ENCODE peak calls at places on chromosomes 16 and 17, in nine cellular contexts. One of them, this sample, is unnamed.
A peak's percentile ranks its signal among the peaks of the same experiment; 100 is the strongest.

GRCh38 chr16:61313931-61314330 is 722.3 kb downstream of the CDH8 start:
- DNase-seq in K562: no peak
- DNase-seq in AG08396: no peak
- DNase-seq in activated T-helper 2 cell treated with anti-CD3 and anti-CD28 coated beads, Interferon-gamma antibody, Interleukin-2, Interleukin-4, amounts not matched to agents 10 μg/mL and 5 μg/mL and 100 μg/mL, durations not matched to agents 14 hours and 24 hours and 36 hours: no peak
- DNase-seq in CD8-positive, alpha-beta memory T cell: no peak
- DNase-seq in RCC 7860: no peak
- DNase-seq in activated naive CD8-positive, alpha-beta T cell treated with anti-CD3 and anti-CD28 coated beads for 36 hours: no peak
- DNase-seq in neuronal stem cell: no peak
- DNase-seq in activated CD8-positive, alpha-beta T cell treated with anti-CD3 and anti-CD28 coated beads for 36 hours: no peak
- DNase-seq in this sample: no peak

GRCh38 chr17:65401581-65401980 is 159.9 kb downstream of the AXIN2 start:
- DNase-seq in AG08396: no peak
- DNase-seq in RCC 7860: no peak
- DNase-seq in CD8-positive, alpha-beta memory T cell: no peak
- DNase-seq in K562: no peak
- DNase-seq in activated CD8-positive, alpha-beta T cell treated with anti-CD3 and anti-CD28 coated beads for 36 hours: no peak
- DNase-seq in neuronal stem cell: no peak
- DNase-seq in activated naive CD8-positive, alpha-beta T cell treated with anti-CD3 and anti-CD28 coated beads for 36 hours: no peak
- DNase-seq in activated T-helper 2 cell treated with anti-CD3 and anti-CD28 coated beads, Interferon-gamma antibody, Interleukin-2, Interleukin-4, amounts not matched to agents 10 μg/mL and 5 μg/mL and 100 μg/mL, durations not matched to agents 14 hours and 24 hours and 36 hours: no peak
- DNase-seq in this sample: no peak

GRCh38 chr16:20866161-20866772 is 33.9 kb downstream of the DCUN1D3 start:
- DNase-seq in AG08396: peak; percentile 65
- DNase-seq in activated naive CD8-positive, alpha-beta T cell treated with anti-CD3 and anti-CD28 coated beads for 36 hours: no peak
- DNase-seq in K562: peak; percentile 70
- DNase-seq in activated CD8-positive, alpha-beta T cell treated with anti-CD3 and anti-CD28 coated beads for 36 hours: peak; percentile 18
- DNase-seq in CD8-positive, alpha-beta memory T cell: no peak
- DNase-seq in neuronal stem cell: peak; percentile 6
- DNase-seq in RCC 7860: peak; percentile 88
- DNase-seq in activated T-helper 2 cell treated with anti-CD3 and anti-CD28 coated beads, Interferon-gamma antibody, Interleukin-2, Interleukin-4, amounts not matched to agents 10 μg/mL and 5 μg/mL and 100 μg/mL, durations not matched to agents 14 hours and 24 hours and 36 hours: no peak
- DNase-seq in this sample: peak; percentile 92

GRCh38 chr17:7177954-7178477 is 1.2 kb downstream of the ASGR1 start:
- DNase-seq in CD8-positive, alpha-beta memory T cell: no peak
- DNase-seq in K562: no peak
- DNase-seq in RCC 7860: no peak
- DNase-seq in AG08396: peak; percentile 48
- DNase-seq in activated CD8-positive, alpha-beta T cell treated with anti-CD3 and anti-CD28 coated beads for 36 hours: peak; percentile 13
- DNase-seq in activated naive CD8-positive, alpha-beta T cell treated with anti-CD3 and anti-CD28 coated beads for 36 hours: no peak
- DNase-seq in neuronal stem cell: peak; percentile 18
- DNase-seq in activated T-helper 2 cell treated with anti-CD3 and anti-CD28 coated beads, Interferon-gamma antibody, Interleukin-2, Interleukin-4, amounts not matched to agents 10 μg/mL and 5 μg/mL and 100 μg/mL, durations not matched to agents 14 hours and 24 hours and 36 hours: no peak
- DNase-seq in this sample: peak; percentile 14

GRCh38 chr17:61504697-61505096 is 52.5 kb downstream of the TBX4 start:
- DNase-seq in neuronal stem cell: no peak
- DNase-seq in CD8-positive, alpha-beta memory T cell: no peak
- DNase-seq in AG08396: peak; percentile 79
- DNase-seq in K562: no peak
- DNase-seq in activated T-helper 2 cell treated with anti-CD3 and anti-CD28 coated beads, Interferon-gamma antibody, Interleukin-2, Interleukin-4, amounts not matched to agents 10 μg/mL and 5 μg/mL and 100 μg/mL, durations not matched to agents 14 hours and 24 hours and 36 hours: no peak
- DNase-seq in activated naive CD8-positive, alpha-beta T cell treated with anti-CD3 and anti-CD28 coated beads for 36 hours: no peak
- DNase-seq in activated CD8-positive, alpha-beta T cell treated with anti-CD3 and anti-CD28 coated beads for 36 hours: no peak
- DNase-seq in RCC 7860: peak; percentile 56
- DNase-seq in this sample: no peak

GRCh38 chr17:29390856-29391631 is 881 bp downstream of the TAOK1 start:
- DNase-seq in RCC 7860: no peak
- DNase-seq in activated CD8-positive, alpha-beta T cell treated with anti-CD3 and anti-CD28 coated beads for 36 hours: peak; percentile 19
- DNase-seq in neuronal stem cell: no peak
- DNase-seq in activated naive CD8-positive, alpha-beta T cell treated with anti-CD3 and anti-CD28 coated beads for 36 hours: peak; percentile 6
- DNase-seq in K562: peak; percentile 41
- DNase-seq in CD8-positive, alpha-beta memory T cell: no peak
- DNase-seq in AG08396: no peak
- DNase-seq in activated T-helper 2 cell treated with anti-CD3 and anti-CD28 coated beads, Interferon-gamma antibody, Interleukin-2, Interleukin-4, amounts not matched to agents 10 μg/mL and 5 μg/mL and 100 μg/mL, durations not matched to agents 14 hours and 24 hours and 36 hours: peak; percentile 10
- DNase-seq in this sample: peak; percentile 27

GRCh38 chr16:25037632-25038031 is 22.5 kb upstream of the ARHGAP17 start:
- DNase-seq in K562: no peak
- DNase-seq in activated T-helper 2 cell treated with anti-CD3 and anti-CD28 coated beads, Interferon-gamma antibody, Interleukin-2, Interleukin-4, amounts not matched to agents 10 μg/mL and 5 μg/mL and 100 μg/mL, durations not matched to agents 14 hours and 24 hours and 36 hours: no peak
- DNase-seq in AG08396: no peak
- DNase-seq in neuronal stem cell: no peak
- DNase-seq in activated CD8-positive, alpha-beta T cell treated with anti-CD3 and anti-CD28 coated beads for 36 hours: no peak
- DNase-seq in CD8-positive, alpha-beta memory T cell: no peak
- DNase-seq in activated naive CD8-positive, alpha-beta T cell treated with anti-CD3 and anti-CD28 coated beads for 36 hours: no peak
- DNase-seq in RCC 7860: no peak
- DNase-seq in this sample: no peak

GRCh38 chr17:30550512-30551273 is 73.5 kb downstream of the GOSR1 start:
- DNase-seq in RCC 7860: peak; percentile 79
- DNase-seq in K562: peak; percentile 54
- DNase-seq in neuronal stem cell: no peak
- DNase-seq in activated naive CD8-positive, alpha-beta T cell treated with anti-CD3 and anti-CD28 coated beads for 36 hours: no peak
- DNase-seq in activated CD8-positive, alpha-beta T cell treated with anti-CD3 and anti-CD28 coated beads for 36 hours: no peak
- DNase-seq in AG08396: no peak
- DNase-seq in activated T-helper 2 cell treated with anti-CD3 and anti-CD28 coated beads, Interferon-gamma antibody, Interleukin-2, Interleukin-4, amounts not matched to agents 10 μg/mL and 5 μg/mL and 100 μg/mL, durations not matched to agents 14 hours and 24 hours and 36 hours: no peak
- DNase-seq in CD8-positive, alpha-beta memory T cell: no peak
- DNase-seq in this sample: peak; percentile 88

GRCh38 chr17:16286009-16286946 is 67.0 kb downstream of the CENPV start:
- DNase-seq in AG08396: peak; percentile 85
- DNase-seq in CD8-positive, alpha-beta memory T cell: peak; percentile 85
- DNase-seq in RCC 7860: peak; percentile 94
- DNase-seq in activated T-helper 2 cell treated with anti-CD3 and anti-CD28 coated beads, Interferon-gamma antibody, Interleukin-2, Interleukin-4, amounts not matched to agents 10 μg/mL and 5 μg/mL and 100 μg/mL, durations not matched to agents 14 hours and 24 hours and 36 hours: peak; percentile 79
- DNase-seq in activated naive CD8-positive, alpha-beta T cell treated with anti-CD3 and anti-CD28 coated beads for 36 hours: peak; percentile 82
- DNase-seq in activated CD8-positive, alpha-beta T cell treated with anti-CD3 and anti-CD28 coated beads for 36 hours: peak; percentile 95
- DNase-seq in K562: peak; percentile 90
- DNase-seq in neuronal stem cell: peak; percentile 30
- DNase-seq in this sample: peak; percentile 86

GRCh38 chr17:82006468-82007227 is 16.0 kb downstream of the CENPX start:
- DNase-seq in RCC 7860: no peak
- DNase-seq in K562: no peak
- DNase-seq in CD8-positive, alpha-beta memory T cell: no peak
- DNase-seq in neuronal stem cell: no peak
- DNase-seq in activated naive CD8-positive, alpha-beta T cell treated with anti-CD3 and anti-CD28 coated beads for 36 hours: no peak
- DNase-seq in activated CD8-positive, alpha-beta T cell treated with anti-CD3 and anti-CD28 coated beads for 36 hours: no peak
- DNase-seq in AG08396: peak; percentile 76
- DNase-seq in activated T-helper 2 cell treated with anti-CD3 and anti-CD28 coated beads, Interferon-gamma antibody, Interleukin-2, Interleukin-4, amounts not matched to agents 10 μg/mL and 5 μg/mL and 100 μg/mL, durations not matched to agents 14 hours and 24 hours and 36 hours: no peak
- DNase-seq in this sample: peak; percentile 85

GRCh38 chr17:15342460-15342859 is 1.1 kb upstream of the TEKT3 start:
- DNase-seq in activated CD8-positive, alpha-beta T cell treated with anti-CD3 and anti-CD28 coated beads for 36 hours: no peak
- DNase-seq in activated T-helper 2 cell treated with anti-CD3 and anti-CD28 coated beads, Interferon-gamma antibody, Interleukin-2, Interleukin-4, amounts not matched to agents 10 μg/mL and 5 μg/mL and 100 μg/mL, durations not matched to agents 14 hours and 24 hours and 36 hours: no peak
- DNase-seq in AG08396: no peak
- DNase-seq in RCC 7860: no peak
- DNase-seq in K562: no peak
- DNase-seq in activated naive CD8-positive, alpha-beta T cell treated with anti-CD3 and anti-CD28 coated beads for 36 hours: no peak
- DNase-seq in CD8-positive, alpha-beta memory T cell: no peak
- DNase-seq in neuronal stem cell: no peak
- DNase-seq in this sample: peak; percentile 23

GRCh38 chr17:78889525-78889924 is 13.5 kb downstream of the CEP295NL start:
- DNase-seq in neuronal stem cell: no peak
- DNase-seq in RCC 7860: no peak
- DNase-seq in activated naive CD8-positive, alpha-beta T cell treated with anti-CD3 and anti-CD28 coated beads for 36 hours: peak; percentile 21
- DNase-seq in activated CD8-positive, alpha-beta T cell treated with anti-CD3 and anti-CD28 coated beads for 36 hours: peak; percentile 47
- DNase-seq in K562: no peak
- DNase-seq in AG08396: no peak
- DNase-seq in CD8-positive, alpha-beta memory T cell: no peak
- DNase-seq in activated T-helper 2 cell treated with anti-CD3 and anti-CD28 coated beads, Interferon-gamma antibody, Interleukin-2, Interleukin-4, amounts not matched to agents 10 μg/mL and 5 μg/mL and 100 μg/mL, durations not matched to agents 14 hours and 24 hours and 36 hours: no peak
- DNase-seq in this sample: no peak

GRCh38 chr17:34645636-34646035 is 66.3 kb downstream of the TMEM132E start:
- DNase-seq in activated CD8-positive, alpha-beta T cell treated with anti-CD3 and anti-CD28 coated beads for 36 hours: no peak
- DNase-seq in neuronal stem cell: no peak
- DNase-seq in AG08396: no peak
- DNase-seq in RCC 7860: no peak
- DNase-seq in activated T-helper 2 cell treated with anti-CD3 and anti-CD28 coated beads, Interferon-gamma antibody, Interleukin-2, Interleukin-4, amounts not matched to agents 10 μg/mL and 5 μg/mL and 100 μg/mL, durations not matched to agents 14 hours and 24 hours and 36 hours: no peak
- DNase-seq in activated naive CD8-positive, alpha-beta T cell treated with anti-CD3 and anti-CD28 coated beads for 36 hours: no peak
- DNase-seq in CD8-positive, alpha-beta memory T cell: no peak
- DNase-seq in K562: no peak
- DNase-seq in this sample: no peak

GRCh38 chr17:50257574-50258224 is 16.6 kb upstream of the TMEM92 start:
- DNase-seq in activated naive CD8-positive, alpha-beta T cell treated with anti-CD3 and anti-CD28 coated beads for 36 hours: no peak
- DNase-seq in K562: peak; percentile 7
- DNase-seq in CD8-positive, alpha-beta memory T cell: no peak
- DNase-seq in RCC 7860: no peak
- DNase-seq in activated T-helper 2 cell treated with anti-CD3 and anti-CD28 coated beads, Interferon-gamma antibody, Interleukin-2, Interleukin-4, amounts not matched to agents 10 μg/mL and 5 μg/mL and 100 μg/mL, durations not matched to agents 14 hours and 24 hours and 36 hours: no peak
- DNase-seq in neuronal stem cell: no peak
- DNase-seq in activated CD8-positive, alpha-beta T cell treated with anti-CD3 and anti-CD28 coated beads for 36 hours: no peak
- DNase-seq in AG08396: peak; percentile 4
- DNase-seq in this sample: no peak

GRCh38 chr17:62754696-62755095 is 53.4 kb downstream of the MARCHF10 start:
- DNase-seq in activated naive CD8-positive, alpha-beta T cell treated with anti-CD3 and anti-CD28 coated beads for 36 hours: no peak
- DNase-seq in RCC 7860: no peak
- DNase-seq in K562: no peak
- DNase-seq in neuronal stem cell: no peak
- DNase-seq in activated T-helper 2 cell treated with anti-CD3 and anti-CD28 coated beads, Interferon-gamma antibody, Interleukin-2, Interleukin-4, amounts not matched to agents 10 μg/mL and 5 μg/mL and 100 μg/mL, durations not matched to agents 14 hours and 24 hours and 36 hours: no peak
- DNase-seq in AG08396: no peak
- DNase-seq in CD8-positive, alpha-beta memory T cell: no peak
- DNase-seq in activated CD8-positive, alpha-beta T cell treated with anti-CD3 and anti-CD28 coated beads for 36 hours: no peak
- DNase-seq in this sample: no peak

GRCh38 chr16:31216552-31217530 is at the start of gene PYDC1:
- DNase-seq in activated CD8-positive, alpha-beta T cell treated with anti-CD3 and anti-CD28 coated beads for 36 hours: peak; percentile 25
- DNase-seq in activated naive CD8-positive, alpha-beta T cell treated with anti-CD3 and anti-CD28 coated beads for 36 hours: peak; percentile 22
- DNase-seq in neuronal stem cell: no peak
- DNase-seq in RCC 7860: no peak
- DNase-seq in K562: no peak
- DNase-seq in CD8-positive, alpha-beta memory T cell: no peak
- DNase-seq in activated T-helper 2 cell treated with anti-CD3 and anti-CD28 coated beads, Interferon-gamma antibody, Interleukin-2, Interleukin-4, amounts not matched to agents 10 μg/mL and 5 μg/mL and 100 μg/mL, durations not matched to agents 14 hours and 24 hours and 36 hours: no peak
- DNase-seq in AG08396: no peak
- DNase-seq in this sample: no peak

GRCh38 chr17:50944054-50944901 is 78.1 kb upstream of the TOB1 start:
- DNase-seq in activated CD8-positive, alpha-beta T cell treated with anti-CD3 and anti-CD28 coated beads for 36 hours: peak; percentile 89
- DNase-seq in activated T-helper 2 cell treated with anti-CD3 and anti-CD28 coated beads, Interferon-gamma antibody, Interleukin-2, Interleukin-4, amounts not matched to agents 10 μg/mL and 5 μg/mL and 100 μg/mL, durations not matched to agents 14 hours and 24 hours and 36 hours: peak; percentile 72
- DNase-seq in AG08396: peak; percentile 67
- DNase-seq in CD8-positive, alpha-beta memory T cell: peak; percentile 83
- DNase-seq in activated naive CD8-positive, alpha-beta T cell treated with anti-CD3 and anti-CD28 coated beads for 36 hours: peak; percentile 84
- DNase-seq in neuronal stem cell: no peak
- DNase-seq in K562: peak; percentile 96
- DNase-seq in RCC 7860: peak; percentile 18
- DNase-seq in this sample: no peak

GRCh38 chr17:18026408-18026776 is 12.6 kb downstream of the ATPAF2 start:
- DNase-seq in activated CD8-positive, alpha-beta T cell treated with anti-CD3 and anti-CD28 coated beads for 36 hours: peak; percentile 63
- DNase-seq in K562: no peak
- DNase-seq in neuronal stem cell: no peak
- DNase-seq in activated T-helper 2 cell treated with anti-CD3 and anti-CD28 coated beads, Interferon-gamma antibody, Interleukin-2, Interleukin-4, amounts not matched to agents 10 μg/mL and 5 μg/mL and 100 μg/mL, durations not matched to agents 14 hours and 24 hours and 36 hours: no peak
- DNase-seq in RCC 7860: no peak
- DNase-seq in CD8-positive, alpha-beta memory T cell: peak; percentile 68
- DNase-seq in AG08396: peak; percentile 42
- DNase-seq in activated naive CD8-positive, alpha-beta T cell treated with anti-CD3 and anti-CD28 coated beads for 36 hours: peak; percentile 39
- DNase-seq in this sample: no peak

GRCh38 chr16:66036162-66036561 is 330.3 kb upstream of the CDH5 start:
- DNase-seq in AG08396: no peak
- DNase-seq in activated T-helper 2 cell treated with anti-CD3 and anti-CD28 coated beads, Interferon-gamma antibody, Interleukin-2, Interleukin-4, amounts not matched to agents 10 μg/mL and 5 μg/mL and 100 μg/mL, durations not matched to agents 14 hours and 24 hours and 36 hours: no peak
- DNase-seq in activated naive CD8-positive, alpha-beta T cell treated with anti-CD3 and anti-CD28 coated beads for 36 hours: no peak
- DNase-seq in RCC 7860: no peak
- DNase-seq in activated CD8-positive, alpha-beta T cell treated with anti-CD3 and anti-CD28 coated beads for 36 hours: no peak
- DNase-seq in neuronal stem cell: no peak
- DNase-seq in CD8-positive, alpha-beta memory T cell: no peak
- DNase-seq in K562: no peak
- DNase-seq in this sample: no peak

GRCh38 chr16:23061669-23062068 is 87.6 kb downstream of the USP31 start:
- DNase-seq in CD8-positive, alpha-beta memory T cell: no peak
- DNase-seq in neuronal stem cell: no peak
- DNase-seq in AG08396: peak; percentile 30
- DNase-seq in K562: no peak
- DNase-seq in activated naive CD8-positive, alpha-beta T cell treated with anti-CD3 and anti-CD28 coated beads for 36 hours: no peak
- DNase-seq in activated CD8-positive, alpha-beta T cell treated with anti-CD3 and anti-CD28 coated beads for 36 hours: no peak
- DNase-seq in activated T-helper 2 cell treated with anti-CD3 and anti-CD28 coated beads, Interferon-gamma antibody, Interleukin-2, Interleukin-4, amounts not matched to agents 10 μg/mL and 5 μg/mL and 100 μg/mL, durations not matched to agents 14 hours and 24 hours and 36 hours: no peak
- DNase-seq in RCC 7860: no peak
- DNase-seq in this sample: no peak

GRCh38 chr16:19599968-19600716 is 44.6 kb downstream of the VPS35L start:
- DNase-seq in CD8-positive, alpha-beta memory T cell: no peak
- DNase-seq in activated CD8-positive, alpha-beta T cell treated with anti-CD3 and anti-CD28 coated beads for 36 hours: no peak
- DNase-seq in AG08396: no peak
- DNase-seq in neuronal stem cell: no peak
- DNase-seq in RCC 7860: no peak
- DNase-seq in K562: no peak
- DNase-seq in activated naive CD8-positive, alpha-beta T cell treated with anti-CD3 and anti-CD28 coated beads for 36 hours: no peak
- DNase-seq in activated T-helper 2 cell treated with anti-CD3 and anti-CD28 coated beads, Interferon-gamma antibody, Interleukin-2, Interleukin-4, amounts not matched to agents 10 μg/mL and 5 μg/mL and 100 μg/mL, durations not matched to agents 14 hours and 24 hours and 36 hours: no peak
- DNase-seq in this sample: no peak

GRCh38 chr17:75672011-75672410 is 4.9 kb downstream of the SAP30BP start:
- DNase-seq in AG08396: no peak
- DNase-seq in activated T-helper 2 cell treated with anti-CD3 and anti-CD28 coated beads, Interferon-gamma antibody, Interleukin-2, Interleukin-4, amounts not matched to agents 10 μg/mL and 5 μg/mL and 100 μg/mL, durations not matched to agents 14 hours and 24 hours and 36 hours: no peak
- DNase-seq in activated CD8-positive, alpha-beta T cell treated with anti-CD3 and anti-CD28 coated beads for 36 hours: no peak
- DNase-seq in RCC 7860: no peak
- DNase-seq in K562: no peak
- DNase-seq in activated naive CD8-positive, alpha-beta T cell treated with anti-CD3 and anti-CD28 coated beads for 36 hours: no peak
- DNase-seq in CD8-positive, alpha-beta memory T cell: no peak
- DNase-seq in neuronal stem cell: no peak
- DNase-seq in this sample: no peak

GRCh38 chr17:75872434-75873351 is 5.7 kb downstream of the TRIM47 start:
- DNase-seq in activated T-helper 2 cell treated with anti-CD3 and anti-CD28 coated beads, Interferon-gamma antibody, Interleukin-2, Interleukin-4, amounts not matched to agents 10 μg/mL and 5 μg/mL and 100 μg/mL, durations not matched to agents 14 hours and 24 hours and 36 hours: peak; percentile 71
- DNase-seq in CD8-positive, alpha-beta memory T cell: peak; percentile 82
- DNase-seq in activated naive CD8-positive, alpha-beta T cell treated with anti-CD3 and anti-CD28 coated beads for 36 hours: peak; percentile 38
- DNase-seq in RCC 7860: peak; percentile 65
- DNase-seq in activated CD8-positive, alpha-beta T cell treated with anti-CD3 and anti-CD28 coated beads for 36 hours: peak; percentile 66
- DNase-seq in AG08396: peak; percentile 90
- DNase-seq in K562: peak; percentile 50
- DNase-seq in neuronal stem cell: no peak
- DNase-seq in this sample: peak; percentile 84

GRCh38 chr17:72677108-72677507 is 415.4 kb downstream of the SLC39A11 start:
- DNase-seq in CD8-positive, alpha-beta memory T cell: no peak
- DNase-seq in K562: no peak
- DNase-seq in activated naive CD8-positive, alpha-beta T cell treated with anti-CD3 and anti-CD28 coated beads for 36 hours: no peak
- DNase-seq in neuronal stem cell: no peak
- DNase-seq in RCC 7860: no peak
- DNase-seq in AG08396: no peak
- DNase-seq in activated T-helper 2 cell treated with anti-CD3 and anti-CD28 coated beads, Interferon-gamma antibody, Interleukin-2, Interleukin-4, amounts not matched to agents 10 μg/mL and 5 μg/mL and 100 μg/mL, durations not matched to agents 14 hours and 24 hours and 36 hours: no peak
- DNase-seq in activated CD8-positive, alpha-beta T cell treated with anti-CD3 and anti-CD28 coated beads for 36 hours: no peak
- DNase-seq in this sample: no peak

GRCh38 chr16:51061355-51061754 is 89.7 kb downstream of the SALL1 start:
- DNase-seq in CD8-positive, alpha-beta memory T cell: no peak
- DNase-seq in activated CD8-positive, alpha-beta T cell treated with anti-CD3 and anti-CD28 coated beads for 36 hours: no peak
- DNase-seq in RCC 7860: no peak
- DNase-seq in neuronal stem cell: no peak
- DNase-seq in activated T-helper 2 cell treated with anti-CD3 and anti-CD28 coated beads, Interferon-gamma antibody, Interleukin-2, Interleukin-4, amounts not matched to agents 10 μg/mL and 5 μg/mL and 100 μg/mL, durations not matched to agents 14 hours and 24 hours and 36 hours: no peak
- DNase-seq in K562: no peak
- DNase-seq in activated naive CD8-positive, alpha-beta T cell treated with anti-CD3 and anti-CD28 coated beads for 36 hours: no peak
- DNase-seq in AG08396: no peak
- DNase-seq in this sample: no peak

GRCh38 chr17:35674552-35674951 is 56.9 kb upstream of the RASL10B start:
- DNase-seq in activated CD8-positive, alpha-beta T cell treated with anti-CD3 and anti-CD28 coated beads for 36 hours: no peak
- DNase-seq in activated naive CD8-positive, alpha-beta T cell treated with anti-CD3 and anti-CD28 coated beads for 36 hours: no peak
- DNase-seq in activated T-helper 2 cell treated with anti-CD3 and anti-CD28 coated beads, Interferon-gamma antibody, Interleukin-2, Interleukin-4, amounts not matched to agents 10 μg/mL and 5 μg/mL and 100 μg/mL, durations not matched to agents 14 hours and 24 hours and 36 hours: no peak
- DNase-seq in neuronal stem cell: no peak
- DNase-seq in RCC 7860: no peak
- DNase-seq in K562: no peak
- DNase-seq in AG08396: no peak
- DNase-seq in CD8-positive, alpha-beta memory T cell: no peak
- DNase-seq in this sample: no peak

GRCh38 chr17:79315282-79316106 is 240.9 kb downstream of the ENGASE start:
- DNase-seq in RCC 7860: no peak
- DNase-seq in CD8-positive, alpha-beta memory T cell: no peak
- DNase-seq in AG08396: no peak
- DNase-seq in activated naive CD8-positive, alpha-beta T cell treated with anti-CD3 and anti-CD28 coated beads for 36 hours: no peak
- DNase-seq in activated T-helper 2 cell treated with anti-CD3 and anti-CD28 coated beads, Interferon-gamma antibody, Interleukin-2, Interleukin-4, amounts not matched to agents 10 μg/mL and 5 μg/mL and 100 μg/mL, durations not matched to agents 14 hours and 24 hours and 36 hours: no peak
- DNase-seq in K562: no peak
- DNase-seq in activated CD8-positive, alpha-beta T cell treated with anti-CD3 and anti-CD28 coated beads for 36 hours: no peak
- DNase-seq in neuronal stem cell: no peak
- DNase-seq in this sample: no peak

GRCh38 chr16:75025766-75026165 is 26.9 kb downstream of the ZNRF1 start:
- DNase-seq in activated CD8-positive, alpha-beta T cell treated with anti-CD3 and anti-CD28 coated beads for 36 hours: no peak
- DNase-seq in neuronal stem cell: no peak
- DNase-seq in activated T-helper 2 cell treated with anti-CD3 and anti-CD28 coated beads, Interferon-gamma antibody, Interleukin-2, Interleukin-4, amounts not matched to agents 10 μg/mL and 5 μg/mL and 100 μg/mL, durations not matched to agents 14 hours and 24 hours and 36 hours: no peak
- DNase-seq in CD8-positive, alpha-beta memory T cell: no peak
- DNase-seq in RCC 7860: no peak
- DNase-seq in K562: peak; percentile 63
- DNase-seq in activated naive CD8-positive, alpha-beta T cell treated with anti-CD3 and anti-CD28 coated beads for 36 hours: no peak
- DNase-seq in AG08396: no peak
- DNase-seq in this sample: peak; percentile 53

GRCh38 chr17:13337864-13338371 is 263.8 kb downstream of the HS3ST3A1 start:
- DNase-seq in K562: peak; percentile 46
- DNase-seq in activated naive CD8-positive, alpha-beta T cell treated with anti-CD3 and anti-CD28 coated beads for 36 hours: peak; percentile 14
- DNase-seq in CD8-positive, alpha-beta memory T cell: no peak
- DNase-seq in activated T-helper 2 cell treated with anti-CD3 and anti-CD28 coated beads, Interferon-gamma antibody, Interleukin-2, Interleukin-4, amounts not matched to agents 10 μg/mL and 5 μg/mL and 100 μg/mL, durations not matched to agents 14 hours and 24 hours and 36 hours: no peak
- DNase-seq in AG08396: peak; percentile 43
- DNase-seq in RCC 7860: peak; percentile 35
- DNase-seq in activated CD8-positive, alpha-beta T cell treated with anti-CD3 and anti-CD28 coated beads for 36 hours: peak; percentile 26
- DNase-seq in neuronal stem cell: peak; percentile 36
- DNase-seq in this sample: peak; percentile 12

GRCh38 chr17:5921919-5922318 is 148.3 kb upstream of the WSCD1 start:
- DNase-seq in AG08396: no peak
- DNase-seq in activated naive CD8-positive, alpha-beta T cell treated with anti-CD3 and anti-CD28 coated beads for 36 hours: no peak
- DNase-seq in CD8-positive, alpha-beta memory T cell: no peak
- DNase-seq in activated CD8-positive, alpha-beta T cell treated with anti-CD3 and anti-CD28 coated beads for 36 hours: no peak
- DNase-seq in RCC 7860: peak; percentile 80
- DNase-seq in activated T-helper 2 cell treated with anti-CD3 and anti-CD28 coated beads, Interferon-gamma antibody, Interleukin-2, Interleukin-4, amounts not matched to agents 10 μg/mL and 5 μg/mL and 100 μg/mL, durations not matched to agents 14 hours and 24 hours and 36 hours: no peak
- DNase-seq in neuronal stem cell: no peak
- DNase-seq in K562: no peak
- DNase-seq in this sample: peak; percentile 79

GRCh38 chr17:28725660-28726395 is at the start of gene TLCD1:
- DNase-seq in activated naive CD8-positive, alpha-beta T cell treated with anti-CD3 and anti-CD28 coated beads for 36 hours: peak; percentile 81
- DNase-seq in K562: peak; percentile 94
- DNase-seq in AG08396: peak; percentile 93
- DNase-seq in CD8-positive, alpha-beta memory T cell: peak; percentile 71
- DNase-seq in activated T-helper 2 cell treated with anti-CD3 and anti-CD28 coated beads, Interferon-gamma antibody, Interleukin-2, Interleukin-4, amounts not matched to agents 10 μg/mL and 5 μg/mL and 100 μg/mL, durations not matched to agents 14 hours and 24 hours and 36 hours: no peak
- DNase-seq in activated CD8-positive, alpha-beta T cell treated with anti-CD3 and anti-CD28 coated beads for 36 hours: peak; percentile 71
- DNase-seq in RCC 7860: peak; percentile 84
- DNase-seq in neuronal stem cell: peak; percentile 74
- DNase-seq in this sample: peak; percentile 92